ENCODE peak calls at places on chromosome 6, in nine cellular contexts. One of them, this sample, is unnamed.

GRCh38 chr6:31304683-31305082 is 32.8 kb upstream of the HLA-C start:
- DNase-seq in AML-193: no peak
- DNase-seq in RCC 7860: peak
- DNase-seq in right lobe of liver: no peak
- DNase-seq in activated naive CD4-positive, alpha-beta T cell treated with Interleukin-2 at 50 U/mL for 16 hours: no peak
- DNase-seq in occipital lobe: no peak
- DNase-seq in lower leg skin: no peak
- DNase-seq in NCI-H2029 treated with DMSO at 0.1 percent for 48 hours: no peak
- DNase-seq in amniotic stem cell: no peak
- DNase-seq in this sample: no peak

GRCh38 chr6:153537422-153537821 is 406.3 kb upstream of the RGS17 start:
- DNase-seq in AML-193: no peak
- DNase-seq in RCC 7860: no peak
- DNase-seq in right lobe of liver: no peak
- DNase-seq in activated naive CD4-positive, alpha-beta T cell treated with Interleukin-2 at 50 U/mL for 16 hours: no peak
- DNase-seq in occipital lobe: no peak
- DNase-seq in lower leg skin: no peak
- DNase-seq in NCI-H2029 treated with DMSO at 0.1 percent for 48 hours: no peak
- DNase-seq in amniotic stem cell: no peak
- DNase-seq in this sample: peak

GRCh38 chr6:45548657-45549515 is 171.2 kb upstream of the SUPT3H start:
- DNase-seq in AML-193: no peak
- DNase-seq in RCC 7860: no peak
- DNase-seq in right lobe of liver: no peak
- DNase-seq in activated naive CD4-positive, alpha-beta T cell treated with Interleukin-2 at 50 U/mL for 16 hours: no peak
- DNase-seq in occipital lobe: no peak
- DNase-seq in lower leg skin: no peak
- DNase-seq in NCI-H2029 treated with DMSO at 0.1 percent for 48 hours: peak
- DNase-seq in amniotic stem cell: no peak
- DNase-seq in this sample: no peak

GRCh38 chr6:28982476-28983266 is 22.4 kb downstream of the ZNF311 start:
- DNase-seq in AML-193: peak
- DNase-seq in RCC 7860: peak
- DNase-seq in right lobe of liver: no peak
- DNase-seq in activated naive CD4-positive, alpha-beta T cell treated with Interleukin-2 at 50 U/mL for 16 hours: no peak
- DNase-seq in occipital lobe: no peak
- DNase-seq in lower leg skin: no peak
- DNase-seq in NCI-H2029 treated with DMSO at 0.1 percent for 48 hours: no peak
- DNase-seq in amniotic stem cell: no peak
- DNase-seq in this sample: peak

GRCh38 chr6:148835920-148836441 is 89.2 kb downstream of the UST start:
- DNase-seq in AML-193: no peak
- DNase-seq in RCC 7860: no peak
- DNase-seq in right lobe of liver: no peak
- DNase-seq in activated naive CD4-positive, alpha-beta T cell treated with Interleukin-2 at 50 U/mL for 16 hours: peak
- DNase-seq in occipital lobe: no peak
- DNase-seq in lower leg skin: no peak
- DNase-seq in NCI-H2029 treated with DMSO at 0.1 percent for 48 hours: no peak
- DNase-seq in amniotic stem cell: peak
- DNase-seq in this sample: no peak

GRCh38 chr6:9927271-9927670 is 487.6 kb downstream of the TFAP2A start:
- DNase-seq in AML-193: no peak
- DNase-seq in RCC 7860: peak
- DNase-seq in right lobe of liver: no peak
- DNase-seq in activated naive CD4-positive, alpha-beta T cell treated with Interleukin-2 at 50 U/mL for 16 hours: no peak
- DNase-seq in occipital lobe: no peak
- DNase-seq in lower leg skin: no peak
- DNase-seq in NCI-H2029 treated with DMSO at 0.1 percent for 48 hours: no peak
- DNase-seq in amniotic stem cell: no peak
- DNase-seq in this sample: no peak

GRCh38 chr6:67933278-67933677 is 701.8 kb upstream of the ADGRB3 start:
- DNase-seq in AML-193: no peak
- DNase-seq in RCC 7860: no peak
- DNase-seq in right lobe of liver: no peak
- DNase-seq in activated naive CD4-positive, alpha-beta T cell treated with Interleukin-2 at 50 U/mL for 16 hours: no peak
- DNase-seq in occipital lobe: no peak
- DNase-seq in lower leg skin: no peak
- DNase-seq in NCI-H2029 treated with DMSO at 0.1 percent for 48 hours: no peak
- DNase-seq in amniotic stem cell: no peak
- DNase-seq in this sample: no peak

GRCh38 chr6:132445201-132445951 is 44.1 kb upstream of the MOXD1 start:
- DNase-seq in AML-193: no peak
- DNase-seq in RCC 7860: peak
- DNase-seq in right lobe of liver: no peak
- DNase-seq in activated naive CD4-positive, alpha-beta T cell treated with Interleukin-2 at 50 U/mL for 16 hours: no peak
- DNase-seq in occipital lobe: no peak
- DNase-seq in lower leg skin: no peak
- DNase-seq in NCI-H2029 treated with DMSO at 0.1 percent for 48 hours: no peak
- DNase-seq in amniotic stem cell: peak
- DNase-seq in this sample: peak

GRCh38 chr6:31660998-31661866 is 654 bp upstream of the C6orf47 start:
- DNase-seq in AML-193: no peak
- DNase-seq in RCC 7860: no peak
- DNase-seq in right lobe of liver: no peak
- DNase-seq in activated naive CD4-positive, alpha-beta T cell treated with Interleukin-2 at 50 U/mL for 16 hours: no peak
- DNase-seq in occipital lobe: no peak
- DNase-seq in lower leg skin: no peak
- DNase-seq in NCI-H2029 treated with DMSO at 0.1 percent for 48 hours: no peak
- DNase-seq in amniotic stem cell: no peak
- DNase-seq in this sample: no peak

GRCh38 chr6:5315883-5316282 is 54.6 kb downstream of the FARS2 start:
- DNase-seq in AML-193: no peak
- DNase-seq in RCC 7860: no peak
- DNase-seq in right lobe of liver: no peak
- DNase-seq in activated naive CD4-positive, alpha-beta T cell treated with Interleukin-2 at 50 U/mL for 16 hours: no peak
- DNase-seq in occipital lobe: no peak
- DNase-seq in lower leg skin: no peak
- DNase-seq in NCI-H2029 treated with DMSO at 0.1 percent for 48 hours: no peak
- DNase-seq in amniotic stem cell: no peak
- DNase-seq in this sample: no peak

GRCh38 chr6:16230953-16231352 is 7.4 kb upstream of the GMPR start:
- DNase-seq in AML-193: no peak
- DNase-seq in RCC 7860: no peak
- DNase-seq in right lobe of liver: no peak
- DNase-seq in activated naive CD4-positive, alpha-beta T cell treated with Interleukin-2 at 50 U/mL for 16 hours: no peak
- DNase-seq in occipital lobe: no peak
- DNase-seq in lower leg skin: no peak
- DNase-seq in NCI-H2029 treated with DMSO at 0.1 percent for 48 hours: no peak
- DNase-seq in amniotic stem cell: no peak
- DNase-seq in this sample: no peak

GRCh38 chr6:88856566-88856965 is 106.9 kb downstream of the RNGTT start:
- DNase-seq in AML-193: no peak
- DNase-seq in RCC 7860: no peak
- DNase-seq in right lobe of liver: no peak
- DNase-seq in activated naive CD4-positive, alpha-beta T cell treated with Interleukin-2 at 50 U/mL for 16 hours: no peak
- DNase-seq in occipital lobe: no peak
- DNase-seq in lower leg skin: no peak
- DNase-seq in NCI-H2029 treated with DMSO at 0.1 percent for 48 hours: no peak
- DNase-seq in amniotic stem cell: no peak
- DNase-seq in this sample: no peak

GRCh38 chr6:68638225-68638900 is 3.3 kb downstream of the ADGRB3 start:
- DNase-seq in AML-193: peak
- DNase-seq in RCC 7860: no peak
- DNase-seq in right lobe of liver: no peak
- DNase-seq in activated naive CD4-positive, alpha-beta T cell treated with Interleukin-2 at 50 U/mL for 16 hours: no peak
- DNase-seq in occipital lobe: no peak
- DNase-seq in lower leg skin: no peak
- DNase-seq in NCI-H2029 treated with DMSO at 0.1 percent for 48 hours: peak
- DNase-seq in amniotic stem cell: no peak
- DNase-seq in this sample: peak

GRCh38 chr6:47292944-47293343 is 16.8 kb downstream of the TNFRSF21 start:
- DNase-seq in AML-193: no peak
- DNase-seq in RCC 7860: no peak
- DNase-seq in right lobe of liver: no peak
- DNase-seq in activated naive CD4-positive, alpha-beta T cell treated with Interleukin-2 at 50 U/mL for 16 hours: no peak
- DNase-seq in occipital lobe: no peak
- DNase-seq in lower leg skin: no peak
- DNase-seq in NCI-H2029 treated with DMSO at 0.1 percent for 48 hours: no peak
- DNase-seq in amniotic stem cell: no peak
- DNase-seq in this sample: no peak

This sample was measured in kidney glomerular epithelial cell.